ENCODE peak calls at places on chromosomes 4 and X, in four cellular contexts. O is left cardiac atrium, C is SK-N-SH treated with all-trans-retinoic acid at 6 μM for 48 hours, P is sciatic nerve. D is an unnamed sample.

GRCh38 chr4:74377714-74378113 is 12.8 kb downstream of the EREG start:
- ATAC-seq in O (no peak), C (no peak), P (no peak), D (no peak)

GRCh38 chrX:31099536-31100090 is 27.8 kb upstream of the FTHL17 start:
- ATAC-seq in O (no peak), C (no peak), P (no peak), D (no peak)

GRCh38 chrX:27571164-27571563 is 19.0 kb upstream of the DCAF8L2 start:
- ATAC-seq in O (no peak), C (no peak), P (no peak), D (no peak)

GRCh38 chr4:8099981-8100464 is 58.6 kb downstream of the ABLIM2 start:
- ATAC-seq in O (peak), C (no peak), P (no peak), D (peak)

GRCh38 chr4:30380404-30380998 is 339.7 kb upstream of the PCDH7 start:
- ATAC-seq in O (no peak), C (peak), P (no peak), D (no peak)

GRCh38 chrX:123976671-123977316 is 15.3 kb downstream of the STAG2 start:
- ATAC-seq in O (peak), C (peak), P (no peak), D (no peak)

GRCh38 chrX:39890807-39891206 is 207.0 kb downstream of the BCOR start:
- ATAC-seq in O (peak), C (no peak), P (no peak), D (no peak)

GRCh38 chr4:110486226-110486625 is 10.3 kb downstream of the ENPEP start:
- ATAC-seq in O (no peak), C (no peak), P (no peak), D (no peak)

GRCh38 chr4:5930456-5930855 is 37.6 kb upstream of the CRMP1 start:
- ATAC-seq in O (no peak), C (no peak), P (no peak), D (no peak)

GRCh38 chrX:10217218-10217617 is 60.4 kb downstream of the CLCN4 start:
- ATAC-seq in O (peak), C (no peak), P (no peak), D (no peak)

GRCh38 chr4:98166025-98166730 is 22.9 kb upstream of the STPG2 start:
- ATAC-seq in O (peak), C (peak), P (no peak), D (peak)

GRCh38 chrX:120251471-120252011 is 929 bp downstream of the ZBTB33 start:
- ATAC-seq in O (peak), C (peak), P (peak), D (no peak)

GRCh38 chrX:9622128-9622527 is 143.5 kb downstream of the GPR143 start:
- ATAC-seq in O (no peak), C (no peak), P (no peak), D (no peak)

GRCh38 chrX:73289039-73289438 is 74.4 kb upstream of the NAP1L2 start:
- ATAC-seq in O (no peak), C (no peak), P (no peak), D (no peak)

GRCh38 chr4:171464499-171464898 is 348.7 kb upstream of the GALNTL6 start:
- ATAC-seq in O (no peak), C (no peak), P (no peak), D (no peak)

GRCh38 chr4:40196724-40197281 is at the start of gene RHOH:
- ATAC-seq in O (no peak), C (no peak), P (no peak), D (no peak)

GRCh38 chr4:60403986-60404385 is 796.1 kb upstream of the ADGRL3 start:
- ATAC-seq in O (no peak), C (no peak), P (no peak), D (no peak)

GRCh38 chr4:104758574-104758973 is 263.9 kb upstream of the CXXC4 start:
- ATAC-seq in O (no peak), C (no peak), P (no peak), D (no peak)

GRCh38 chr4:41214158-41215146 is at the start of gene APBB2:
- ATAC-seq in O (peak), C (peak), P (peak), D (peak)

GRCh38 chr4:2468464-2469191 is at the start of gene RNF4:
- ATAC-seq in O (peak), C (peak), P (peak), D (peak)

GRCh38 chrX:2261838-2262678 is 238.7 kb downstream of the DHRSX start:
- ATAC-seq in O (peak), C (peak), P (no peak), D (no peak)

GRCh38 chr4:185562531-185562930 is 27.2 kb upstream of the PDLIM3 start:
- ATAC-seq in O (no peak), C (no peak), P (no peak), D (no peak)

GRCh38 chr4:184455299-184455698 is 19.1 kb downstream of the IRF2 start:
- ATAC-seq in O (no peak), C (no peak), P (no peak), D (no peak)

GRCh38 chrX:4935387-4935786 is 1221.9 kb upstream of the PRKX start:
- ATAC-seq in O (no peak), C (no peak), P (peak), D (no peak)

GRCh38 chr4:80507507-80507906 is 172.0 kb downstream of the CFAP299 start:
- ATAC-seq in O (no peak), C (no peak), P (no peak), D (no peak)

GRCh38 chrX:53474707-53475106 is 40.5 kb upstream of the HSD17B10 start:
- ATAC-seq in O (no peak), C (no peak), P (no peak), D (no peak)

GRCh38 chr4:55069248-55069647 is 56.1 kb downstream of the KDR start:
- ATAC-seq in O (peak), C (no peak), P (peak), D (peak)

GRCh38 chr4:113153529-113154101 is 104.2 kb downstream of the ANK2 start:
- ATAC-seq in O (peak), C (no peak), P (no peak), D (no peak)

GRCh38 chr4:184052616-184053015 is 147.5 kb downstream of the STOX2 start:
- ATAC-seq in O (no peak), C (no peak), P (no peak), D (no peak)

GRCh38 chrX:107718156-107718621 is 57.4 kb downstream of the TSC22D3 start:
- ATAC-seq in O (peak), C (peak), P (peak), D (peak)

GRCh38 chr4:183831026-183831446 is 74.1 kb upstream of the STOX2 start:
- ATAC-seq in O (peak), C (no peak), P (peak), D (peak)

GRCh38 chrX:13001961-13002671 is 27.2 kb downstream of the TMSB4X start:
- ATAC-seq in O (no peak), C (peak), P (no peak), D (no peak)